ENCODE peak calls at places on chromosomes 12 and 14, in four cellular contexts. H is WTC11, S is A549, M is HepG2. Q is an unnamed sample.

GRCh38 chr14:103641181-103641580 is 12.2 kb downstream of the KLC1 start:
- DNase-seq in H (no peak), S (no peak), M (no peak), Q (no peak)

GRCh38 chr14:37143500-37143874 is 28.9 kb downstream of the SLC25A21 start:
- DNase-seq in H (no peak), S (no peak), M (no peak), Q (no peak)

GRCh38 chr12:101691697-101692096 is 5.7 kb upstream of the CHPT1 start:
- DNase-seq in H (no peak), S (no peak), M (no peak), Q (no peak)

GRCh38 chr14:53330441-53330840 is 177.3 kb upstream of the DDHD1 start:
- DNase-seq in H (no peak), S (no peak), M (no peak), Q (no peak)

GRCh38 chr12:49244161-49244560 is 20.7 kb upstream of the TUBA1C start:
- DNase-seq in H (no peak), S (no peak), M (no peak), Q (no peak)

GRCh38 chr14:92719421-92719820 is 29.0 kb downstream of the LGMN start:
- DNase-seq in H (no peak), S (no peak), M (no peak), Q (no peak)

GRCh38 chr14:51327376-51327775 is 87.3 kb downstream of the TMX1 start:
- DNase-seq in H (no peak), S (no peak), M (no peak), Q (no peak)

GRCh38 chr14:102795060-102795925 is 18.0 kb downstream of the TRAF3 start:
- DNase-seq in H (no peak), S (peak), M (peak), Q (peak)

GRCh38 chr14:104253901-104254353 is 115.5 kb downstream of the KIF26A start:
- DNase-seq in H (no peak), S (no peak), M (no peak), Q (no peak)

GRCh38 chr12:75818863-75819262 is 212.7 kb downstream of the PHLDA1 start:
- DNase-seq in H (no peak), S (no peak), M (no peak), Q (no peak)

GRCh38 chr12:101939856-101940265 is 62.5 kb downstream of the DRAM1 start:
- DNase-seq in H (peak), S (peak), M (peak), Q (peak)

GRCh38 chr14:61252354-61253063 is 28.6 kb downstream of the TMEM30B start:
- DNase-seq in H (peak), S (peak), M (peak), Q (peak)

GRCh38 chr12:113241191-113242017 is 20.1 kb downstream of the TPCN1 start:
- DNase-seq in H (no peak), S (no peak), M (peak), Q (no peak)

GRCh38 chr14:79436325-79436724 is 775.0 kb downstream of the DIO2 start:
- DNase-seq in H (no peak), S (no peak), M (no peak), Q (no peak)

GRCh38 chr12:81530352-81530751 is 228.8 kb downstream of the PPFIA2 start:
- DNase-seq in H (no peak), S (no peak), M (no peak), Q (no peak)

DNA sequence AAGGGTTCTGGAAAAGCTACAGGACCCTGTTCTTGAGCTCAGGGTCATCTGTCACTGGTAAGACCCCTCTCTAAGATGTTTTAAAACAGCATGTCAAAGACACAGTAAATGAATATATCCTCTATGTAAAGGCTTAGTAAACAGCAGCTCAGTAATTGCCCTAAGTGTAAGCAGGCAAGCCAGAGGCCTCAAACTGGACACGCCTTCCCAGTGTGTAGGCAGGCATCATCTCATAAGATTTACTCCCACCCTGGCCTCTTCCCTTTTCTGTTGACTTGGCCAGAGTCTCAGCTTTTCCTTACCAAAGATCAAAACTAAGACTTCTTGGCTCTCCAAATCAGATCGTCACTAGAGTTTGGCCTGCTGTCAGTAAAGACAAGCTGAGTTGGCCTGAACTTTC is 55.5 kb upstream of the RNU6-8 start:
- DNase-seq in H (no peak), S (no peak), M (no peak), Q (no peak)
- TF ChIP-seq HMGXB4 in H (no peak), S (no peak), M (no peak), Q (no peak)

GRCh38 chr14:68781161-68782021 is 11.5 kb downstream of the ZFP36L1 start:
- DNase-seq in H (no peak), S (no peak), M (no peak), Q (no peak)

GRCh38 chr14:68777644-68778043 is 15.2 kb downstream of the ZFP36L1 start:
- DNase-seq in H (no peak), S (no peak), M (no peak), Q (no peak)

GRCh38 chr14:68779761-68780323 is 13.0 kb downstream of the ZFP36L1 start:
- DNase-seq in H (no peak), S (no peak), M (peak), Q (no peak)

GRCh38 chr14:68782091-68782981 is 10.5 kb downstream of the ZFP36L1 start:
- DNase-seq in H (no peak), S (no peak), M (no peak), Q (no peak)

GRCh38 chr14:68780358-68781160 is 12.3 kb downstream of the ZFP36L1 start:
- DNase-seq in H (no peak), S (no peak), M (no peak), Q (peak)
- TF ChIP-seq HMGXB4 in H (no peak), S (no peak), M (no peak), Q (no peak)

GRCh38 chr12:531951-532585 is 72.3 kb downstream of the B4GALNT3 start:
- DNase-seq in H (no peak), S (no peak), M (no peak), Q (no peak)

GRCh38 chr12:527729-528128 is 68.0 kb downstream of the B4GALNT3 start:
- DNase-seq in H (no peak), S (no peak), M (no peak), Q (no peak)

GRCh38 chr12:530871-531270 is 71.1 kb downstream of the B4GALNT3 start:
- DNase-seq in H (no peak), S (no peak), M (no peak), Q (no peak)

GRCh38 chr12:532908-533565 is 73.3 kb downstream of the B4GALNT3 start:
- DNase-seq in H (no peak), S (no peak), M (no peak), Q (no peak)

GRCh38 chr12:530308-530707 is 70.6 kb downstream of the B4GALNT3 start:
- DNase-seq in H (no peak), S (no peak), M (no peak), Q (no peak)
- TF ChIP-seq HMGXB4 in H (no peak), S (no peak), M (no peak), Q (no peak)

DNA sequence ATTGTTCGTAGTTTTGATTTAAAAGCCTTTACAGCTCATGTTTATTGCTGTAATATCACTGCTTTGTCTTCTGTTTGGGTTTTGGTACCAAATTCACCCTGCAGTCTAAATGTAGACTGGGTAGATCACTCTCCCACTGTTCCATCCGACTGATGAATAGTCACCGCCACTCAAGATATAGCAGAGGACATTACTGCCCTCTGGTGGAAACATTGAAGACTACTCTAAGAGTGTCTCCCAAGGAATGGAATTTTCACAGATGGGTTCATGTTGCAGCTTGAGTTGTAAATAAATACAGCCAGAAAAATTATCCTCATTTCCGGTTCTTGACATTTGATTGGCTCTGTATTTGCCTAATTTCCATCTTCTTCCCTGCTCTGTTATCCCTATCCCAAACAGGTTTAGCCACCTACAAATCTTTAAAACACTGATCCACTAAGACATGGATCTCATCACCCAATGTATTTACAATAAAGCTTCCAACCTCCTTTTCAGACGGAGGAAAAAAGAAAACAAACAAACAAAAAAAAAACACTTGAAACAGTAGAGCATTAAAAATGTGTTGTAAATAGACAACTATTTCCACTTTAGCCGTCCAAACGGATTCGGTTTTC is 198.3 kb upstream of the CPNE8 start:
- DNase-seq in H (no peak), S (peak), M (peak), Q (peak)
- TF ChIP-seq HMGXB4 in H (no peak), S (no peak), M (no peak), Q (no peak)

GRCh38 chr12:68242777-68243176 is 10.6 kb downstream of the IL22 start:
- DNase-seq in H (no peak), S (no peak), M (no peak), Q (no peak)

GRCh38 chr12:68240975-68241374 is 12.4 kb downstream of the IL22 start:
- DNase-seq in H (no peak), S (no peak), M (no peak), Q (no peak)

GRCh38 chr12:68247785-68248184 is 5.6 kb downstream of the IL22 start:
- DNase-seq in H (no peak), S (no peak), M (no peak), Q (no peak)

GRCh38 chr12:68246350-68246749 is 7.1 kb downstream of the IL22 start:
- DNase-seq in H (no peak), S (no peak), M (no peak), Q (no peak)

GRCh38 chr12:68245071-68246021 is 8.1 kb downstream of the IL22 start:
- DNase-seq in H (no peak), S (no peak), M (no peak), Q (no peak)
- TF ChIP-seq HMGXB4 in H (no peak), S (no peak), M (no peak), Q (no peak)

GRCh38 chr12:105823810-105824209 is 314.9 kb downstream of the NUAK1 start:
- DNase-seq in H (no peak), S (no peak), M (no peak), Q (no peak)

GRCh38 chr12:105822131-105823103 is 316.3 kb downstream of the NUAK1 start:
- DNase-seq in H (no peak), S (no peak), M (no peak), Q (no peak)

GRCh38 chr12:105820407-105821140 is 318.2 kb downstream of the NUAK1 start:
- DNase-seq in H (no peak), S (no peak), M (peak), Q (no peak)

DNA sequence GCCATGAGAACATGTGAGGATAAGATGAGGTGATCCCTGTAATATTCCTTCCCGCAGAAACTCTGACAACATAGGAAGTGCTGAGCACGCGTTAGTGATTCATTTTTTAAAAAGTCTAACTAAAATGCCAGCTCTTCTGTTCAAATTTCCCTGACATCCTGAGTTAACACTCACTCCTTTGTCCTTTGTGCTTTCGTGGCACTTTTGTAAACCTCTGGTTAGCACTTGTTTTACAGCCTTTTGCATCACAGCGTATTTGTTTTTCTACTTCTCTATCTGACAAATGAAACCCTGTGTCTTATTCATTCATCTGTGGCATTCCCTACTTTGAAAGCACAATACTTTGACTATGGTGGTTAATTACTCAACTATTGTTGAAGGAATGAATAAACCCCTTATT is 313.6 kb downstream of the NUAK1 start:
- DNase-seq in H (no peak), S (no peak), M (no peak), Q (no peak)
- TF ChIP-seq HMGXB4 in H (no peak), S (no peak), M (no peak), Q (no peak)

GRCh38 chr12:110023634-110024023 is 24.4 kb downstream of the ANKRD13A start:
- DNase-seq in H (no peak), S (no peak), M (no peak), Q (no peak)
- TF ChIP-seq HMGXB4 in H (no peak), S (no peak), M (no peak), Q (no peak)

GRCh38 chr12:104598342-104599271 is 141.9 kb downstream of the CHST11 start:
- DNase-seq in H (no peak), S (no peak), M (no peak), Q (peak)

GRCh38 chr12:104599272-104599984 is 142.7 kb downstream of the CHST11 start:
- DNase-seq in H (no peak), S (no peak), M (no peak), Q (no peak)

GRCh38 chr12:104596128-104596799 is 139.5 kb downstream of the CHST11 start:
- DNase-seq in H (no peak), S (no peak), M (no peak), Q (no peak)

GRCh38 chr12:104599985-104600712 is 143.4 kb downstream of the CHST11 start:
- DNase-seq in H (no peak), S (no peak), M (no peak), Q (peak)

GRCh38 chr12:104596876-104597833 is 140.4 kb downstream of the CHST11 start:
- DNase-seq in H (no peak), S (no peak), M (no peak), Q (no peak)
- TF ChIP-seq HMGXB4 in H (no peak), S (no peak), M (no peak), Q (no peak)

DNA sequence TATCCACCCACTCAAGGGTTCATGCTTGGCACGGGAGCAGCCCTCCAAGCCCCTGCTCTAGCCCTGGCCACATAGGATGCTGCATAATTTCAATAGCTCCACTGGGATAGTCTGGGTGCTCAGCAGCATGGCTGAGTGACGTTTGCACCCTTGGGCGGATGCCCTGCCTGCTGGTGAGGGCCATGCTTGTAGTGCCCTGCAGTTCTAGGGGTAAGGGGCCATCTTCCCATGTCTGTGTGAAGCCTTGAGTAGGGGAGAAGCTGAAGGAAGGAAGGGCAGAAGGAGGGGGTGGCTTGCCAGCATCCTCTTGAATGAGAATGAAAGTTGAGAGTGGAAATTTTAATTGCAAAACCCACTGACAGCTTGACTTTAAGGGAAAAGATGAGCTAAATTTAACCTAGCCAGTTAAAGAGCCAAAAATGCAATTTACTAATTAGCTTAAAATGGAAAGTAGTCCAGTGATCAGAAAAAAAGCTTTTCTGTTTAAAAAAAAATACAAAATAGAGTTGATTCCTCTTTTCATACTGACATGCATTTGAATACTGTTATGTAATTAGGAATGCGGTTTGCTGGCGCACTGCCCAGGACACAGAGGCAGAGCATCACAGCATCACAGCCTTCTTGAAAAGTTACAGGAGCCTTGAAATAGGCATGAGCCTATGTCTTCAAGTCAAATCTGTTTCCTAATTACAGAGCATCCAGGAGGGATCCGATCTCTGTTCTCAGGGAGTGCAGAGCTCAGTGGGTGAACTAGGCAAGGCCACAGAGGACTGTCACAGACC is 18.5 kb upstream of the EML1 start:
- DNase-seq in H (no peak), S (no peak), M (no peak), Q (no peak)
- TF ChIP-seq HMGXB4 in H (no peak), S (no peak), M (no peak), Q (no peak)

GRCh38 chr12:109309441-109310246 is 560 bp upstream of the FOXN4 start:
- DNase-seq in H (peak), S (no peak), M (no peak), Q (peak)
- TF ChIP-seq HMGXB4 in H (no peak), S (no peak), M (no peak), Q (no peak)